ENCODE peak calls at places on chromosome 21, in four cellular contexts. N is uterus; V is Peyer's patch; P is naive thymus-derived CD4-positive, alpha-beta T cell. O is an unnamed sample.

GRCh38 chr21:46130721-46131720 is 24.4 kb downstream of the FTCD start:
- DNase-seq in N (no peak), V (no peak), P (no peak), O (no peak)

GRCh38 chr21:44051462-44051941 is 39.4 kb downstream of the TRAPPC10 start:
- DNase-seq in P (no peak), N (peak), V (no peak), O (no peak)

GRCh38 chr21:14243877-14244276 is 27.9 kb downstream of the RBM11 start:
- DNase-seq in P (no peak), V (no peak), N (peak), O (no peak)

GRCh38 chr21:46208761-46209721 is 19.5 kb downstream of the LSS start:
- DNase-seq in V (no peak), N (no peak), P (no peak), O (no peak)

GRCh38 chr21:43764576-43765495 is 11.3 kb downstream of the CSTB start:
- DNase-seq in N (no peak), V (no peak), P (no peak), O (no peak)

GRCh38 chr21:42056468-42056867 is 14.6 kb upstream of the UMODL1 start:
- DNase-seq in P (no peak), V (no peak), N (no peak), O (no peak)

GRCh38 chr21:45507523-45507875 is 34.7 kb downstream of the SLC19A1 start:
- DNase-seq in N (no peak), P (no peak), V (no peak), O (no peak)

GRCh38 chr21:26236281-26236680 is 65.7 kb upstream of the APP start:
- DNase-seq in N (no peak), V (no peak), P (no peak), O (no peak)

GRCh38 chr21:16195476-16195875 is 465.7 kb downstream of the USP25 start:
- DNase-seq in P (peak), N (no peak), V (no peak), O (no peak)

GRCh38 chr21:16678479-16678878 is 834.4 kb upstream of the CXADR start:
- DNase-seq in V (no peak), P (no peak), N (no peak), O (no peak)

GRCh38 chr21:15437873-15438272 is 291.9 kb upstream of the USP25 start:
- DNase-seq in P (no peak), V (no peak), N (no peak), O (no peak)

GRCh38 chr21:15224346-15225086 is 159.7 kb upstream of the NRIP1 start:
- DNase-seq in P (no peak), V (no peak), N (no peak), O (no peak)

GRCh38 chr21:44596068-44596725 is 3.9 kb upstream of the KRTAP10-6 start:
- DNase-seq in N (no peak), P (no peak), V (no peak), O (no peak)

GRCh38 chr21:41470054-41470453 is 37.9 kb downstream of the TMPRSS2 start:
- DNase-seq in V (no peak), N (no peak), P (no peak), O (no peak)

GRCh38 chr21:40844935-40845334 is 2.0 kb downstream of the DSCAM start:
- DNase-seq in P (no peak), N (no peak), V (no peak), O (no peak)

GRCh38 chr21:45972353-45972715 is 9.2 kb upstream of the COL6A1 start:
- DNase-seq in V (peak), P (no peak), N (no peak), O (no peak)

GRCh38 chr21:44391345-44392091 is 38.1 kb downstream of the TRPM2 start:
- DNase-seq in V (peak), P (no peak), N (no peak), O (no peak)

GRCh38 chr21:36707763-36708511 is 9.0 kb downstream of the SIM2 start:
- DNase-seq in P (no peak), N (no peak), V (peak), O (no peak)

GRCh38 chr21:18451679-18452078 is 48.1 kb upstream of the TMPRSS15 start:
- DNase-seq in P (no peak), N (no peak), V (no peak), O (no peak)

GRCh38 chr21:15703932-15704331 is 25.9 kb upstream of the USP25 start:
- DNase-seq in V (no peak), P (no peak), N (no peak), O (no peak)

GRCh38 chr21:45146801-45147200 is 72.4 kb downstream of the ADARB1 start:
- DNase-seq in N (no peak), V (no peak), P (no peak), O (no peak)

GRCh38 chr21:45624356-45624854 is 19.1 kb upstream of the PCBP3 start:
- DNase-seq in P (no peak), N (no peak), V (no peak), O (no peak)

GRCh38 chr21:42651515-42652401 is 1.7 kb upstream of the PDE9A start:
- DNase-seq in V (peak), P (no peak), N (no peak), O (no peak)

GRCh38 chr21:45152265-45152746 is 77.9 kb downstream of the ADARB1 start:
- DNase-seq in V (peak), P (peak), N (no peak), O (peak)

GRCh38 chr21:18244721-18245486 is at the start of gene CHODL:
- DNase-seq in N (no peak), V (no peak), P (no peak), O (no peak)

GRCh38 chr21:44761011-44761729 is 40.5 kb downstream of the UBE2G2 start:
- DNase-seq in P (no peak), N (no peak), V (no peak), O (no peak)

GRCh38 chr21:43600642-43601397 is 58.5 kb downstream of the HSF2BP start:
- DNase-seq in N (no peak), V (no peak), P (no peak), O (no peak)

GRCh38 chr21:16363563-16363962 is 633.8 kb downstream of the USP25 start:
- DNase-seq in P (no peak), V (no peak), N (no peak), O (no peak)

GRCh38 chr21:44485254-44485793 is 30.0 kb downstream of the LRRC3 start:
- DNase-seq in P (peak), N (peak), V (no peak), O (peak)

GRCh38 chr21:42466700-42467612 is 29.1 kb downstream of the RSPH1 start:
- DNase-seq in N (no peak), P (no peak), V (peak), O (no peak)

GRCh38 chr21:45536301-45537081 is 5.7 kb downstream of the SLC19A1 start:
- DNase-seq in P (no peak), V (peak), N (no peak), O (no peak)

GRCh38 chr21:43866659-43867331 is 1.8 kb downstream of the AGPAT3 start:
- DNase-seq in V (peak), P (peak), N (no peak), O (no peak)

GRCh38 chr21:46049890-46050650 is 47.8 kb upstream of the COL6A2 start:
- DNase-seq in N (peak), P (no peak), V (peak), O (no peak)

GRCh38 chr21:38649120-38649519 is 150.8 kb upstream of the ERG start:
- DNase-seq in N (no peak), P (no peak), V (no peak), O (no peak)

GRCh38 chr21:38651570-38651969 is 153.3 kb upstream of the ERG start:
- DNase-seq in V (no peak), N (no peak), P (no peak), O (no peak)

GRCh38 chr21:38645282-38645681 is 147.0 kb upstream of the ERG start:
- DNase-seq in V (no peak), P (no peak), N (no peak), O (no peak)

GRCh38 chr21:38643404-38644023 is 145.2 kb upstream of the ERG start:
- DNase-seq in V (no peak), P (no peak), N (no peak), O (no peak)

GRCh38 chr21:38646213-38646837 is 148.0 kb upstream of the ERG start:
- DNase-seq in P (no peak), N (no peak), V (no peak), O (no peak)
- H3K27ac ChIP-seq in P (no peak), N (no peak), V (no peak), O (no peak)

DNA sequence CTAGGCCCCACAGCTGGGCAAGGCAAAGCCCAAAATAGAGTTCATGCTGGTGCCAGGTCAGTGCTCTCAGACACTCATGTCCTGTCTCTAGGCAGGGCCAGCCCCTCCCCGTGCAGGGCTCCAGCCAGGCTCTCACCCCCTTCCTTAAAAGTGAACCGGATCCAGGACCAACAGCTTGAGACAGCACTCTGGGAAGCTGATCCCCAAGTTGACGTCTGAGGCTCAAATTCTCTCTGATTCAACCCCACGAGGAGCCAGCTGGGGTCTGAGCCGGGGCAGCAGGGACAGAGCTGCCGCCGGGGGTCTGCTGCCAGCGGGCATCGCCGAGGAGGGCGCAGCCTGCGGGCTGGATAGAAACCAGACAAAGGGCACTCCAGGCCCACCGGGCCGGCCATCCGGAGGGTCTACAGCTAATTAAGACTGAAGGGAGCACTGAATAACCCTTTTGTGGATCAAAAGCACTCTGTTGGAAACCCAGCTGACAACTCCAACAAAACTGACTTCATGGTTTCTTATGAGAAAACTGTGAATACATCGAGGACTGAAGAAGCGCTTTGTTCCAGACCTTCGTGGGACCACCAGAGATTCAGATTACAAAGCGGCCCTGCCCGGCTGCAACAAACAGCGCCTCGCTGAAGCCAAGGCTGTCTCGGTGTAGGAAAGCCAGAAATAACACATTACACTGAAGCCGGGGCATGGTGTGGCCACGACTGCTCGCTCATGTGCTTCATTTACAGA is 95.8 kb downstream of the PSMG1 start:
- DNase-seq in V (no peak), N (no peak), P (no peak), O (no peak)
- H3K27ac ChIP-seq in V (peak), N (peak), P (no peak), O (no peak)

GRCh38 chr21:28345934-28346333 is 646.7 kb downstream of the LTN1 start:
- DNase-seq in V (no peak), P (no peak), N (no peak), O (no peak)
- H3K27ac ChIP-seq in V (no peak), P (no peak), N (no peak), O (no peak)

GRCh38 chr21:37917612-37918011 is 1.4 kb upstream of the KCNJ6 start:
- DNase-seq in N (no peak), P (no peak), V (no peak), O (no peak)
- H3K27ac ChIP-seq in N (no peak), P (no peak), V (no peak), O (no peak)

GRCh38 chr21:33414926-33415325 is 11.7 kb downstream of the IFNGR2 start:
- DNase-seq in V (no peak), N (no peak), P (no peak), O (no peak)

GRCh38 chr21:33418686-33419085 is 15.5 kb downstream of the IFNGR2 start:
- DNase-seq in N (peak), V (peak), P (no peak), O (no peak)

GRCh38 chr21:33414068-33414467 is 10.9 kb downstream of the IFNGR2 start:
- DNase-seq in V (no peak), P (no peak), N (no peak), O (no peak)

GRCh38 chr21:33411949-33412430 is 8.8 kb downstream of the IFNGR2 start:
- DNase-seq in N (no peak), P (no peak), V (peak), O (no peak)

DNA sequence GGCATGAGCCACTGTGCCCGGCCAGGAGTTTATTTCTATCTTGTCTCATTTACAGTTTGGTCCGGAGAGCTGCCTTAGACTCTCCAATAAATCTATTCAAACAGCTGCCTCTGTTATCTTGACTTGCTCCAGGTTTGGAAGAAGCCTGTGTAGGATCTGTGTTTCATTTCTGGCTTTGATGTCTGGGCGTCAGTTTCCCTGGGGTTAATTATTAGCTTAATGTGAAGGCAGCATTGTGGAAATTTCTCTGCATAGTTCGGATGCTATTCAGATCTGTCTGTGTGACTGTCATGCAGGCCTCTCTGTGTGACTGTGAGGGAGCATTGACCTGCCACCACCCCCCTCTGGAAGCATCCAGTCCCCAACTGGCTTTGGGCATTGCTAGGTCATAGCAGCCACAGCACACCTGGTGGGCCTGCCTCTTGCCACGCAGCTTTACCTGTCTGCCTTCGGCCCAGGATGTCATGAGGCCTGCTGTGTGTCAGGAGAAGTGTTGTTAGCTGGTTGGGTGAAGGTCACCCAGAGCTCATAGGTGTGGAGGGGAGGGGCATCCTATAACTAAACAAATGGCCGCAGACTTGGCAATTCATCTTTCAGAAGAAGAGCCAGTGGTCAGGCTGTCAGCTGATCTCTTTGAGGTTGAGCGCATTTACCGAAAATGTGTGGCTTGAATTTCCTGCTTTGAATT is 9.8 kb downstream of the IFNGR2 start:
- DNase-seq in N (no peak), P (no peak), V (peak), O (no peak)
- H3K27ac ChIP-seq in N (no peak), P (peak), V (peak), O (peak)

GRCh38 chr21:31557956-31558838 is 101.3 kb upstream of the SOD1 start:
- DNase-seq in N (peak), V (no peak), P (peak), O (peak)
- H3K27ac ChIP-seq in N (peak), V (no peak), P (peak), O (no peak)

GRCh38 chr21:38918629-38919346 is 113.1 kb downstream of the ETS2 start:
- DNase-seq in N (no peak), V (peak), P (no peak), O (no peak)

GRCh38 chr21:38924954-38925353 is 119.2 kb downstream of the ETS2 start:
- DNase-seq in V (no peak), N (no peak), P (no peak), O (no peak)

GRCh38 chr21:38920631-38921398 is 115.1 kb downstream of the ETS2 start:
- DNase-seq in N (peak), V (peak), P (no peak), O (no peak)

GRCh38 chr21:38922474-38922873 is 116.7 kb downstream of the ETS2 start:
- DNase-seq in V (no peak), N (no peak), P (no peak), O (no peak)

GRCh38 chr21:38921511-38922215 is 115.9 kb downstream of the ETS2 start:
- DNase-seq in P (no peak), V (peak), N (peak), O (no peak)
- H3K27ac ChIP-seq in P (no peak), V (peak), N (peak), O (no peak)

DNA sequence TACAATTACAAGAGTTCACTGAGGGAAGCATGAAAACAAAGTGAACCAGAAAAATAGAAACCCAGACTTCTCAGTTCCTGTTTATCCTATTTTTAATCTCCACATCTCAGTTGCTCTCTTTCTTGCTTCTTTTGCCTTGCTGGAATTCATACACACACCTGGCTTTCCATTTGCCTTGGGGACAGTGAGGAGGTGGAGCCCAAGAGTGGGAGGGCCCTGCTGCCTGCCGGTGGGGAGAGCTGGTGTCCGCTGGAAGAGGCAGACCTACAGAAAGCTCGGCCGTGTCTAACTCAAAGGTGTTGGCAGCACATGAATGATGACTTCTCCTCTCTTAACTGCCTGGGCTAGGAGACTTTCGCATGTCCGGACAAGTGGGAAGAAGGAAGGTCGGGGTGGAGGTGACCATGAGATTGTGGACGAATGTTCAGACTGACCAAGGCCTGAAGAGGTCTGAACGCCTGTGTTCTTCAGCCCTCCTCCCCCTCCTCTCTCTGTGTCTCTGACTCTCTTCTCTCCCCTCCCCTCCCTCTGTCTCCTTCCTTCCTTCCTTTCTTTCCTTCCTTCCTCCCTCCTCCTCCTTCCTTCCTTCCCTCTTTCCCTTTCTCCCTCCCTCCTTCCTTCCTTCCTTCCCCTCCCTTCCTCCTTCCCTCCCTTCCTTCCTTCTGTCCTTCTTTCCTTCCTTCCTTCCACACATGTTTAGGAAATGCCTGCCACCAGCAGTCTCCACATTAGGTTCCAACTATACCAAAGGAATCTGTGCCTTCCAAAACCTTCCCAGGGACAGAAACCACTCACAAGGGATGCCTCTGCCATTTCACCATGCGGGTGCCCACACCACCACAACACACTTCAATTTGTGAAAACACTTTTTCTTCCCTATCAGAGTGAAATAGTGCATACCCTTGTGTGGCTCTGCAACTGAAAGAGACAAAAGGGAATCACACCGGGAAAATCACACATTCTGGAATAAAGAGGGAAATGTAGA is 157.3 kb upstream of the RUNX1 start:
- DNase-seq in V (peak), P (no peak), N (no peak), O (no peak)
- H3K27ac ChIP-seq in V (peak), P (no peak), N (peak), O (no peak)

DNA sequence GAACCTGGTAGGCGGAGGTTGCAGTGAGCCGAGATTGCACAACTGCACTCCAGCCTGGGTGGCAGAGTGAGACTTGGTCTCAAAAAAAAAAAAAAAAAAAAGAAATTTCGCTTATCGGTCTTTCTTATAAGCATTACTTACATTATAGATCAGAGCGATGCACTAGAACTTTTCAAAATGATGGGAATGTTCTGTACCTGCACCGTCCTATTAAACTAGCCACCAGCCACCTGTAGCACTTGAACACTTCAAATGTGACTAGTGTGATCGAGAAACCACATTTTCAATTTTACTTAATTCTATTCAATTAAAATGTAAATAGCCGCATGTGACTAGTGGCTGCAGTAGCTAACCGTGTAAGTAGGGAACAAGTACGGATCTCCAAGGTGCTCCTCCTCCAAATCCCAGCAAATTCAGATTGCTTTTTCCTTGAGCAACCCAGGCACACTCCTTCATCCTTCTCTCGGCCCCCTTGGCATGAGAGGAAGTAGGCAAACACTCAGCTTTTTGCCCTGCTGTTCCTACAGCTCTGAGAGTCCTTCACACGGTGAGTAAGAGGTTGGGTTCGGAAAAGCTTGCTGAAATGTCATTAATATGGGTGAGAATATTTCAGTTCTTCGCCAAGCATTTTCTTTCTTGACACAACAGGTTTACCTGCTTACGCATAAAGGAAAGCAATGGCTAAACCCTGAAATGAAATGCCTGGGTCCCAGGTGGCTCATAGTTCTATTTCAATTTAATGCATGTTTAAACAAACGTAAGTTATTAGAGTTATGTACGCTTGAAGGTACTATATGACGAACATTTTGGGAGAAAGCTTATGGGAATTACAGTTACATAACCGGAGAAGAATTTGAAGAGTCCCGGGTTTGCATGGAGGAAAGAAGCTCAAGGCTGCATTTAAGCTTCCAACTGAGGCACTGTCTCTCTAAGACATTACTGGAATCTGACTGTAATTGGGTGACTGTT is 69.5 kb upstream of the HUNK start:
- DNase-seq in P (no peak), N (no peak), V (no peak), O (no peak)
- H3K27ac ChIP-seq in P (no peak), N (no peak), V (no peak), O (no peak)

O was measured in CD8-positive, alpha-beta T cell.